ENCODE peak calls at places on chromosomes 13 and 19, in seven cellular contexts. W, M, Q, S, T, L and Y are unnamed samples.

GRCh38 chr19:55447421-55448174 is 4.5 kb upstream of the SHISA7 start:
- DNase-seq in W (peak; percentile 57), M (no peak), Q (peak; percentile 50), S (peak; percentile 63), T (peak; percentile 68), L (peak; percentile 15), Y (peak; percentile 90)

GRCh38 chr19:10193666-10194499 is 870 bp downstream of the DNMT1 start:
- DNase-seq in W (peak; percentile 52), M (peak; percentile 40), Q (peak; percentile 71), S (peak; percentile 58), T (peak; percentile 60), L (peak; percentile 76), Y (no peak)

GRCh38 chr13:23610966-23611486 is 40.8 kb downstream of the TNFRSF19 start:
- DNase-seq in W (no peak), M (peak; percentile 81), Q (no peak), S (no peak), T (no peak), L (peak; percentile 53), Y (no peak)

GRCh38 chr13:20652946-20653345 is 50.6 kb upstream of the IL17D start:
- DNase-seq in W (no peak), M (no peak), Q (no peak), S (no peak), T (no peak), L (no peak), Y (no peak)

GRCh38 chr19:33693678-33694077 is 71.9 kb downstream of the CHST8 start:
- DNase-seq in W (no peak), M (no peak), Q (no peak), S (no peak), T (no peak), L (no peak), Y (no peak)

GRCh38 chr19:3899531-3900294 is 19.2 kb downstream of the ATCAY start:
- DNase-seq in W (no peak), M (no peak), Q (no peak), S (peak; percentile 9), T (no peak), L (no peak), Y (no peak)

GRCh38 chr19:7904074-7905020 is 670 bp downstream of the MAP2K7 start:
- DNase-seq in W (no peak), M (no peak), Q (no peak), S (no peak), T (no peak), L (no peak), Y (no peak)

GRCh38 chr19:51546650-51547396 is 15.4 kb upstream of the SIGLEC6 start:
- DNase-seq in W (peak; percentile 49), M (peak; percentile 25), Q (no peak), S (peak; percentile 7), T (no peak), L (peak; percentile 9), Y (no peak)

GRCh38 chr13:100987993-100988392 is 313.4 kb upstream of the TMTC4 start:
- DNase-seq in W (no peak), M (peak; percentile 75), Q (no peak), S (peak; percentile 36), T (no peak), L (peak; percentile 26), Y (no peak)

GRCh38 chr13:33277351-33277750 is 8.2 kb downstream of the STARD13 start:
- DNase-seq in W (no peak), M (no peak), Q (no peak), S (no peak), T (no peak), L (no peak), Y (no peak)

GRCh38 chr19:7376151-7376852 is 27.6 kb downstream of the ARHGEF18 start:
- DNase-seq in W (no peak), M (no peak), Q (peak; percentile 30), S (no peak), T (peak; percentile 85), L (no peak), Y (no peak)

GRCh38 chr13:51066091-51066831 is 44.8 kb downstream of the C13orf42 start:
- DNase-seq in W (no peak), M (peak; percentile 22), Q (no peak), S (no peak), T (no peak), L (peak; percentile 4), Y (no peak)

GRCh38 chr13:73972503-73972902 is 161.7 kb downstream of the KLF12 start:
- DNase-seq in W (no peak), M (no peak), Q (no peak), S (no peak), T (no peak), L (no peak), Y (no peak)

GRCh38 chr13:34145061-34145460 is 327.1 kb downstream of the RFC3 start:
- DNase-seq in W (no peak), M (no peak), Q (no peak), S (no peak), T (no peak), L (no peak), Y (no peak)

GRCh38 chr13:43058318-43058674 is 34.9 kb downstream of the DNAJC15 start:
- DNase-seq in W (peak; percentile 95), M (peak; percentile 73), Q (peak; percentile 94), S (peak; percentile 75), T (peak; percentile 90), L (peak; percentile 62), Y (no peak)

GRCh38 chr19:32287811-32288227 is 57.6 kb upstream of the ZNF507 start:
- DNase-seq in W (peak; percentile 36), M (peak; percentile 85), Q (peak; percentile 29), S (peak; percentile 80), T (no peak), L (peak; percentile 61), Y (peak; percentile 55)

GRCh38 chr13:111975539-111976473 is 91.1 kb upstream of the SOX1 start:
- DNase-seq in W (no peak), M (no peak), Q (no peak), S (no peak), T (no peak), L (no peak), Y (no peak)

GRCh38 chr19:49971991-49972401 is 11.0 kb upstream of the SIGLEC11 start:
- DNase-seq in W (no peak), M (no peak), Q (no peak), S (no peak), T (no peak), L (no peak), Y (no peak)

GRCh38 chr19:23403581-23404324 is 8.5 kb upstream of the ZNF91 start:
- DNase-seq in W (no peak), M (no peak), Q (no peak), S (no peak), T (peak; percentile 46), L (no peak), Y (no peak)

GRCh38 chr19:42634409-42635232 is 39.9 kb upstream of the CEACAM8 start:
- DNase-seq in W (peak; percentile 33), M (peak; percentile 57), Q (peak; percentile 29), S (peak; percentile 25), T (no peak), L (peak; percentile 20), Y (no peak)

GRCh38 chr19:41405776-41406175 is 8.2 kb downstream of the BCKDHA start:
- DNase-seq in W (no peak), M (no peak), Q (no peak), S (no peak), T (no peak), L (no peak), Y (no peak)

GRCh38 chr19:44777715-44778347 is at the start of gene CBLC:
- DNase-seq in W (no peak), M (no peak), Q (peak; percentile 87), S (no peak), T (peak; percentile 94), L (no peak), Y (no peak)
- TF ChIP-seq CTCF in W (no peak), M (no peak), Q (peak; percentile 29), S (no peak), T (no peak), L (no peak), Y (no peak)

DNA sequence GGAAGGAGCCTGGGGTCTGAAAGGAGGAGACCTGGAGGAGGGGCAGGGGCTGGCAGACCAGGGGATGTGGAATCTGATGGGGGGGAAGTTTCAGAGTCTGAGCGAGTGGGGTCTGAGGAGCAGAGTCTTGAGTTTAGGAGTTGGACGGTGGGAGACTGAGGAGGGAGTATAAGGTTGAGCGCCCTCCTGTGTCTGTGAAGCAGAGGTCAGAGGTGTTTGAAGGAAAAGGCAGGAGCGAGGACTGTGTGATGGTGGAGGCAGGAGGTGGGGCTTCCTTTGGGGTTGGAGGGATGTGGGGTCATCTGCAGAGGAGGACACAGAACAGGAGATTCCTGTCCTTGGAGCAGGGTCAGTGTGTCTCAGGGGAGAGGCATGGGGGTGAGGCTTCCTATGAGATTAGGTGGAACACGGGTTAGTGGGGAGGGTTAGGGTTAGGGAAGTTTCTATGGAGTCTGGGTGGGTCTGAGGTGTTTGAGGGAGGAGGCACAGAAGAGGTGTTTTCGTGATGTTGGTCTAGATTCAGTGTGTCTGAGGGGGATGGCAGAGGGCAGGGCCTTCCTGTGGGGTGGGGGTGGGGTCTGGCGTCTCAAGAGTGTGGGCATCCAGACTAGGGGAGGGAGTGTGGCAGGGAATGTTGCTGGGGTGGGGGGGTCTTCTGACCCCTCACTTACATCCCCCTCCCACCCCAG is 8.3 kb downstream of the RYR1 start:
- DNase-seq in W (no peak), M (no peak), Q (no peak), S (no peak), T (no peak), L (no peak), Y (no peak)
- TF ChIP-seq CTCF in W (no peak), M (peak; percentile 17), Q (no peak), S (peak; percentile 16), T (no peak), L (no peak), Y (no peak)

DNA sequence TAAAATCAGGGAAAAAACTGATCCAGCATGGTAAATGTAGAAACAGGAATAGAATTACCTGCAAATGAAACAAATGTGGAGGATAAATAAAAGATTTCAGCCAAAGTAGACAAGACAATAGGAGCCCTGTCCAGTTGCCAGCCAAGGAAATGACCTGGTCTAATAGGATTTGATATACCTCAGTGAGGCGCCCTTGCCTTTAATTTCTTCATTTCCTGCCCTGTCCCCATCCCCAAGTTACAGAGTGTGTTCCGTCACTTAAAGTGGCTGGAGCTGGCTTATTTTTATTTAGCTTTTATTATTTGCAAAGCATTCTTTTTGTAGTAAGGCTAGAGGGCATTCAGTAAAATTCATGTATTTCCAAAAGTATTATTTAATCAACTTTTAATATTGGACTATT is 1022.0 kb downstream of the EFNB2 start:
- DNase-seq in W (no peak), M (peak; percentile 3), Q (no peak), S (no peak), T (no peak), L (no peak), Y (no peak)
- TF ChIP-seq CTCF in W (no peak), M (no peak), Q (no peak), S (no peak), T (no peak), L (no peak), Y (no peak)

GRCh38 chr19:29843180-29844051 is 31.6 kb downstream of the CCNE1 start:
- DNase-seq in W (no peak), M (peak; percentile 35), Q (no peak), S (no peak), T (no peak), L (no peak), Y (no peak)

GRCh38 chr19:29842471-29843179 is 30.8 kb downstream of the CCNE1 start:
- DNase-seq in W (no peak), M (no peak), Q (no peak), S (no peak), T (no peak), L (no peak), Y (no peak)

GRCh38 chr19:29845576-29846176 is 33.9 kb downstream of the CCNE1 start:
- DNase-seq in W (peak; percentile 14), M (peak; percentile 38), Q (peak; percentile 22), S (no peak), T (no peak), L (peak; percentile 18), Y (peak; percentile 50)

GRCh38 chr19:29841559-29842367 is 30.0 kb downstream of the CCNE1 start:
- DNase-seq in W (peak; percentile 74), M (peak; percentile 82), Q (peak; percentile 76), S (no peak), T (peak; percentile 88), L (peak; percentile 57), Y (peak; percentile 16)

GRCh38 chr19:29844891-29845575 is 33.2 kb downstream of the CCNE1 start:
- DNase-seq in W (peak; percentile 81), M (peak; percentile 98), Q (peak; percentile 75), S (peak; percentile 91), T (peak; percentile 90), L (peak; percentile 88), Y (peak; percentile 73)
- TF ChIP-seq CTCF in W (no peak), M (no peak), Q (no peak), S (no peak), T (no peak), L (no peak), Y (no peak)